ENCODE peak calls at places on chromosomes 3 and 15, in nine cellular contexts. H is HepG2; D is H9; E is SJCRH30; Z is neuronal stem cell; M is cardiac muscle cell; W is CD4-positive, alpha-beta T cell; A is DND-41; P is GM06990. B is an unnamed sample. For H3K27me3, the result is how much of the 10 kb centered on the place peaks cover.

GRCh38 chr3:196555295-196555694 is 13.1 kb downstream of the WDR53 start:
- DNase-seq in E (no peak), D (no peak), P (no peak), Z (no peak), M (no peak), A (no peak), H (no peak), W (no peak), B (no peak)

GRCh38 chr15:41340189-41340695 is 7.6 kb downstream of the NUSAP1 start:
- DNase-seq in E (no peak), P (no peak), A (no peak), M (no peak), Z (no peak), D (no peak), H (no peak), W (no peak), B (no peak)

GRCh38 chr15:66894986-66895780 is 170.2 kb upstream of the SMAD3 start:
- DNase-seq in D (no peak), H (no peak), Z (no peak), W (no peak), E (no peak), M (no peak), A (no peak), P (no peak), B (no peak)

GRCh38 chr15:36529296-36530011 is 50.0 kb upstream of the CDIN1 start:
- DNase-seq in E (no peak), Z (no peak), D (no peak), A (no peak), H (no peak), W (no peak), P (peak), M (no peak), B (no peak)

GRCh38 chr3:154818676-154819255 is 261.4 kb upstream of the MME start:
- DNase-seq in E (no peak), A (no peak), D (no peak), W (no peak), M (no peak), P (no peak), H (no peak), Z (no peak), B (no peak)

GRCh38 chr3:179949869-179950268 is 86.9 kb downstream of the PEX5L start:
- DNase-seq in A (no peak), M (no peak), Z (no peak), P (no peak), H (no peak), W (no peak), D (no peak), E (no peak), B (no peak)

GRCh38 chr3:10370429-10370828 is 49.5 kb upstream of the SEC13 start:
- DNase-seq in A (no peak), W (no peak), D (no peak), Z (no peak), H (no peak), M (peak), E (no peak), P (no peak), B (peak)

GRCh38 chr3:194003128-194004057 is 132.6 kb upstream of the HES1 start:
- DNase-seq in M (peak), D (peak), E (peak), Z (peak), P (peak), H (peak), A (peak), W (no peak), B (peak)

GRCh38 chr15:80654299-80654698 is 40.8 kb upstream of the ABHD17C start:
- DNase-seq in P (no peak), E (no peak), D (no peak), H (no peak), A (no peak), Z (no peak), M (no peak), W (no peak), B (no peak)

GRCh38 chr3:78878011-78878410 is 889.8 kb downstream of the ROBO1 start:
- DNase-seq in H (no peak), E (no peak), W (no peak), M (no peak), Z (no peak), P (no peak), D (no peak), A (no peak), B (no peak)

GRCh38 chr15:100669260-100669659 is 66.9 kb downstream of the ASB7 start:
- DNase-seq in E (no peak), W (no peak), H (no peak), P (no peak), D (peak), M (no peak), A (no peak), Z (no peak), B (no peak)

GRCh38 chr15:73480051-73480450 is 37.1 kb downstream of the REC114 start:
- DNase-seq in E (no peak), Z (no peak), A (no peak), P (no peak), W (no peak), H (no peak), M (no peak), D (no peak), B (no peak)

GRCh38 chr15:74790080-74790916 is 8.4 kb downstream of the CSK start:
- DNase-seq in M (peak), P (peak), H (no peak), A (no peak), Z (no peak), E (peak), D (no peak), W (peak), B (peak)

GRCh38 chr15:90558182-90558581 is 28.5 kb downstream of the CRTC3 start:
- DNase-seq in Z (no peak), H (peak), E (no peak), P (no peak), M (peak), D (no peak), A (no peak), W (no peak), B (no peak)

GRCh38 chr3:193546129-193546528 is 8.6 kb downstream of the ATP13A4 start:
- DNase-seq in W (no peak), P (no peak), D (no peak), Z (no peak), M (no peak), H (no peak), A (no peak), E (no peak), B (no peak)

GRCh38 chr3:20073683-20074082 is 33.4 kb downstream of the KAT2B start:
- DNase-seq in D (no peak), P (no peak), H (no peak), M (no peak), Z (no peak), E (no peak), W (no peak), A (no peak), B (no peak)

GRCh38 chr15:90097475-90097874 is 4.8 kb downstream of the IDH2 start:
- DNase-seq in Z (no peak), W (peak), D (no peak), P (peak), A (peak), E (no peak), M (no peak), H (no peak), B (no peak)

GRCh38 chr3:119175869-119176756 is 2.7 kb downstream of the UPK1B start:
- DNase-seq in E (no peak), P (no peak), D (no peak), M (peak), W (no peak), Z (no peak), H (no peak), A (no peak), B (no peak)

GRCh38 chr15:29141908-29142747 is 127.5 kb downstream of the NSMCE3 start:
- DNase-seq in E (no peak), H (no peak), M (no peak), D (peak), P (no peak), A (no peak), Z (no peak), W (no peak), B (no peak)

GRCh38 chr15:93028111-93028631 is 60.8 kb downstream of the RGMA start:
- DNase-seq in D (no peak), W (no peak), Z (no peak), M (peak), H (no peak), E (no peak), P (no peak), A (peak), B (no peak)

GRCh38 chr3:147421184-147421912 is 12.2 kb downstream of the ZIC1 start:
- DNase-seq in P (no peak), M (no peak), W (no peak), D (peak), H (no peak), Z (peak), E (no peak), A (no peak), B (peak)

GRCh38 chr3:147420361-147421183 is 11.4 kb downstream of the ZIC1 start:
- DNase-seq in P (no peak), E (no peak), D (no peak), Z (no peak), A (no peak), W (no peak), H (no peak), M (no peak), B (no peak)

GRCh38 chr3:147418352-147418751 is 9.2 kb downstream of the ZIC1 start:
- DNase-seq in A (no peak), H (no peak), D (no peak), W (no peak), E (no peak), M (no peak), P (no peak), Z (no peak), B (peak)

GRCh38 chr3:147419062-147419701 is 10.0 kb downstream of the ZIC1 start:
- DNase-seq in A (no peak), H (no peak), E (no peak), D (peak), M (peak), Z (peak), P (no peak), W (no peak), B (peak)

GRCh38 chr3:147419731-147420360 is 10.7 kb downstream of the ZIC1 start:
- DNase-seq in W (no peak), H (no peak), P (no peak), D (no peak), Z (no peak), M (no peak), A (no peak), E (no peak), B (no peak)
- H3K27me3 ChIP-seq in W (half or more), H (half or more), P (under half), D (half or more), Z (under half), M (half or more), A (under half), E (under half), B (under half)

GRCh38 chr15:96610757-96611156 is 280.3 kb downstream of the NR2F2 start:
- DNase-seq in Z (no peak), P (no peak), D (no peak), W (no peak), H (no peak), A (no peak), M (no peak), E (no peak), B (no peak)
- H3K27me3 ChIP-seq in Z (under half), P (under half), D (under half), W (under half), H (under half), A (under half), M (under half), E (under half), B (under half)

DNA sequence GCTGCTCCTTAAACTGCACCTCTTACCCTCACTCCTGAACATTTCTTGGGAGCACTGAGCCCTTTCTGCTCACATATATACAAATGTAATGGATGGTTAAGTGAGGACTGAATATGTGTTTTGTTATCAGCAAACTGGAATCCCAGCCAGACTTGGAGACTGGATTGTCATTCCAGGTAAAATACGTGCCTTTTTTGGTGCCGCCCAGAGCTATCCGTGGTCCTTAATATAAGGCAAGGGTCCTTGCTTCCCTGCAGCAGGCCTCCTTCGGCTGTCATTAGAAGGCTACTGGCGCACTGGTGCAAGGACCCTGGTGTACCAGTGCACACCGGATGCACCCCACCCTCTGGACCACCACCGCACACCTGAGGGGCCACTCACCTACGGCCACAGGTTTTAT is 1.1 kb upstream of the GABRB3 start:
- DNase-seq in W (no peak), P (no peak), E (no peak), H (no peak), A (no peak), Z (peak), D (peak), M (no peak), B (no peak)
- H3K27me3 ChIP-seq in W (under half), P (under half), E (under half), H (under half), A (under half), Z (under half), D (under half), M (half or more), B (under half)

GRCh38 chr15:45471151-45471550 is 51.4 kb downstream of the SLC30A4 start:
- DNase-seq in Z (no peak), M (no peak), E (no peak), D (no peak), H (no peak), A (no peak), P (no peak), W (no peak), B (no peak)

GRCh38 chr15:45473068-45473467 is 49.5 kb downstream of the SLC30A4 start:
- DNase-seq in H (no peak), D (no peak), P (no peak), M (no peak), A (no peak), W (no peak), Z (no peak), E (no peak), B (no peak)

GRCh38 chr15:45474799-45475198 is 47.8 kb downstream of the SLC30A4 start:
- DNase-seq in M (no peak), E (no peak), W (no peak), A (no peak), Z (no peak), D (no peak), P (no peak), H (no peak), B (no peak)

GRCh38 chr15:45481151-45481550 is 41.4 kb downstream of the SLC30A4 start:
- DNase-seq in H (no peak), E (no peak), M (no peak), W (no peak), Z (no peak), P (no peak), D (no peak), A (no peak), B (no peak)

GRCh38 chr15:45476395-45476794 is 46.2 kb downstream of the SLC30A4 start:
- DNase-seq in H (no peak), D (no peak), Z (no peak), A (no peak), E (no peak), M (no peak), P (no peak), W (no peak), B (no peak)
- H3K27me3 ChIP-seq in H (under half), D (half or more), Z (under half), A (under half), E (under half), M (under half), P (under half), W (under half), B (under half)

GRCh38 chr3:46604127-46604526 is 8.2 kb upstream of the FAM240A start:
- DNase-seq in A (no peak), P (no peak), W (no peak), H (no peak), M (no peak), D (no peak), Z (no peak), E (no peak), B (no peak)

GRCh38 chr3:46603461-46604062 is 8.8 kb upstream of the FAM240A start:
- DNase-seq in D (no peak), W (no peak), E (no peak), M (no peak), Z (no peak), H (no peak), A (no peak), P (no peak), B (no peak)

GRCh38 chr3:46594723-46595122 is 17.6 kb upstream of the FAM240A start:
- DNase-seq in W (no peak), H (no peak), M (no peak), P (no peak), A (no peak), D (no peak), E (no peak), Z (no peak), B (no peak)

GRCh38 chr3:46595819-46596218 is 16.5 kb upstream of the FAM240A start:
- DNase-seq in E (no peak), H (no peak), P (no peak), D (no peak), Z (no peak), M (no peak), W (no peak), A (no peak), B (no peak)

GRCh38 chr3:46599590-46599989 is 12.7 kb upstream of the FAM240A start:
- DNase-seq in Z (no peak), D (peak), H (no peak), A (no peak), P (no peak), E (no peak), M (no peak), W (no peak), B (no peak)
- H3K27me3 ChIP-seq in Z (under half), D (under half), H (under half), A (under half), P (under half), E (under half), M (under half), W (under half), B (under half)